ENCODE peak calls at places on chromosomes 1 and 21, in seven cellular contexts. S is AG04449; W is CD8-positive, alpha-beta T cell; T is cardiac fibroblast; N is breast epithelium; V is AG09319; K is GM10248. R is an unnamed sample.

GRCh38 chr1:162384601-162385279 is 3.2 kb downstream of the C1orf226 start:
- DNase-seq in S (no peak), V (no peak), N (no peak), W (no peak), K (no peak), T (no peak), R (no peak)

GRCh38 chr1:68375919-68376318 is 73.8 kb downstream of the RPE65 start:
- DNase-seq in S (no peak), V (peak; percentile 41), W (no peak), T (peak; percentile 26), N (no peak), K (no peak), R (no peak)

GRCh38 chr1:27071049-27071416 is 58.4 kb upstream of the TENT5B start:
- DNase-seq in S (peak; percentile 10), W (no peak), K (no peak), T (peak; percentile 39), V (peak; percentile 7), N (no peak), R (no peak)

GRCh38 chr1:235907187-235907896 is 40.6 kb upstream of the LYST start:
- DNase-seq in W (no peak), S (no peak), K (no peak), T (no peak), N (no peak), V (no peak), R (no peak)

GRCh38 chr1:227996187-227996950 is 10.4 kb upstream of the WNT3A start:
- DNase-seq in N (peak; percentile 42), W (no peak), T (no peak), K (no peak), V (no peak), S (no peak), R (no peak)

GRCh38 chr1:177913762-177914540 is 55.9 kb downstream of the SEC16B start:
- DNase-seq in V (peak; percentile 20), W (no peak), T (peak; percentile 41), S (no peak), K (no peak), N (no peak), R (peak; percentile 24)

GRCh38 chr1:42680045-42680444 is 2.2 kb upstream of the YBX1 start:
- DNase-seq in V (no peak), T (no peak), W (no peak), S (no peak), K (no peak), N (no peak), R (peak; percentile 46)

GRCh38 chr1:221012087-221012486 is 132.8 kb downstream of the HLX start:
- DNase-seq in V (no peak), S (no peak), T (no peak), W (no peak), N (no peak), K (no peak), R (no peak)

GRCh38 chr1:147842578-147842977 is 60.0 kb upstream of the GJA8 start:
- DNase-seq in V (no peak), W (no peak), S (no peak), T (no peak), K (no peak), N (no peak), R (no peak)

GRCh38 chr21:39153373-39153772 is 29.9 kb downstream of the PSMG1 start:
- DNase-seq in N (no peak), T (peak; percentile 13), S (no peak), W (no peak), K (no peak), V (no peak), R (peak; percentile 35)

GRCh38 chr1:206816390-206817287 is 44.3 kb upstream of the IL10 start:
- DNase-seq in K (no peak), V (no peak), T (peak; percentile 89), N (no peak), W (no peak), S (no peak), R (no peak)

GRCh38 chr1:228314315-228314657 is 92.3 kb downstream of the TRIM11 start:
- DNase-seq in V (no peak), N (no peak), W (no peak), K (no peak), T (no peak), S (no peak), R (no peak)

GRCh38 chr1:63790989-63791388 is 17.2 kb downstream of the ROR1 start:
- DNase-seq in K (no peak), S (no peak), V (no peak), T (no peak), N (no peak), W (no peak), R (no peak)

GRCh38 chr21:32414579-32415358 is 2.3 kb downstream of the EVA1C start:
- DNase-seq in S (no peak), N (no peak), V (no peak), T (peak; percentile 67), K (no peak), W (no peak), R (no peak)

GRCh38 chr1:19799877-19800804 is at the start of gene TMCO4:
- DNase-seq in T (peak; percentile 66), V (peak; percentile 62), S (peak; percentile 42), W (peak; percentile 45), K (peak; percentile 79), N (peak; percentile 60), R (peak; percentile 71)

GRCh38 chr21:29487154-29487553 is 188.4 kb downstream of the BACH1 start:
- DNase-seq in N (no peak), K (no peak), W (no peak), T (no peak), V (no peak), S (no peak), R (no peak)

GRCh38 chr1:206674745-206675175 is 9.9 kb upstream of the MAPKAPK2 start:
- DNase-seq in T (peak; percentile 98), N (peak; percentile 78), W (no peak), K (no peak), V (peak; percentile 95), S (peak; percentile 99), R (no peak)

GRCh38 chr1:6734579-6735397 is 33.2 kb upstream of the DNAJC11 start:
- DNase-seq in W (no peak), V (no peak), T (no peak), N (no peak), K (no peak), S (no peak), R (no peak)

GRCh38 chr1:192131914-192132313 is 26.3 kb upstream of the RGS18 start:
- DNase-seq in T (no peak), V (no peak), N (no peak), S (no peak), K (no peak), W (no peak), R (no peak)
- TF ChIP-seq CTCF in T (no peak), V (no peak), N (no peak), S (no peak), K (no peak), W (no peak), R (no peak)

GRCh38 chr1:33825506-33825905 is 38.4 kb upstream of the HMGB4 start:
- DNase-seq in T (no peak), S (no peak), N (no peak), V (no peak), W (no peak), K (no peak), R (no peak)
- TF ChIP-seq CTCF in T (no peak), S (no peak), N (no peak), V (no peak), W (no peak), K (no peak), R (no peak)

DNA sequence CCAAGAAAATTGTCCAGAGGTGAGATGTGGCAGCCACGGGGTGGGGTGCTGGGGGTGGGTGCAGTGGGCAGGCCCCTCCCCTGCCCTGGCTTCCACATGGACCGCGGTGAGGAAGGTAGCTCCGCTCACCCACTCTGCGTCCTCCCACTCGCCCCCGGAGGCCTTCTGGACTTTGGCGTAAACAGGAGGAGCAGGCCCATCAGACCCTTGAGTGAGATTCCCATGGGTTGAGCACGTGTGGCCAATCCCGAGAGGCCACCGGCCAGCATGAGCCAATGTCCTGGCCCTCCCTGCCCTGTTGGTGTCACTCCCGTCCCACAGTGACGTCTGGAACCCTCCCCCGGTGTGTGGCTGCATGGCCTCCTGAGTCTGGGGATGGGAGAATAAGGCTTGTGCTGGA is 8.2 kb upstream of the TMEM240 start:
- DNase-seq in T (no peak), S (no peak), N (no peak), V (no peak), W (no peak), K (no peak), R (no peak)
- TF ChIP-seq CTCF in T (no peak), S (no peak), N (no peak), V (no peak), W (no peak), K (no peak), R (no peak)

GRCh38 chr1:80021891-80022290 is 1015.4 kb upstream of the ADGRL4 start:
- DNase-seq in S (no peak), V (no peak), T (no peak), N (no peak), W (no peak), K (no peak), R (no peak)

GRCh38 chr1:80023366-80023765 is 1016.8 kb upstream of the ADGRL4 start:
- DNase-seq in N (no peak), K (no peak), W (no peak), T (no peak), S (no peak), V (no peak), R (no peak)

DNA sequence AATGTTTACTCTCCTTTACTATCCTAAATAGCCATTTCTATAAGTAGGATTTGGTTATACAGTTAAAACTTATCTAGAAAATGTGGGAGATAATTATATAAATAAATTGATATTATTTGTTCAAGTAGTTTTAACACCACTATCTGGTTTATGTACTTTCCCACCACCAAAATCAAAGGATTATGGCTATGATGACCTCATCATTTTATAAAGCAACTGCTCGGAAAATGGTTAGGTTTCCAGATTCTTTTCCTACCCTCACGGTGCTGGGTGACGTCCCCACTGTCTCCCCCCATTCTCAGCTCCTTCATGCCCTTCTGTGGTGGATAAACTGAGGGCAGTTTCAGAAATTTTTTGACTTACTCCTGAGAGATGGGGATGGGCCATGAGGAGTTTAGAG is 1011.8 kb upstream of the ADGRL4 start:
- DNase-seq in W (no peak), T (no peak), S (no peak), V (no peak), K (no peak), N (no peak), R (no peak)
- TF ChIP-seq CTCF in W (no peak), T (no peak), S (no peak), V (no peak), K (no peak), N (no peak), R (no peak)

R was measured in NB4.